ENCODE peak calls at places on chromosomes 1 and 21, in ten cellular contexts. P is neuronal stem cell, V is tibial artery, D is hepatocyte, S is HCT116, B is neural progenitor cell, W is breast epithelium, O is thyroid gland, J is lower lobe of right lung, F is PC-3. Z is an unnamed sample.

GRCh38 chr1:4485398-4485797 is 169.0 kb upstream of the AJAP1 start:
- DNase-seq in P (no peak), V (no peak), D (no peak), S (no peak), B (no peak), W (no peak), O (no peak), J (no peak), F (no peak), Z (no peak)

GRCh38 chr1:230858918-230859819 is 9.2 kb downstream of the C1orf198 start:
- DNase-seq in P (no peak), V (peak; percentile 72), D (no peak), S (no peak), B (peak; percentile 50), W (no peak), O (no peak), J (no peak), F (no peak), Z (no peak)

GRCh38 chr1:174222166-174222949 is 63.0 kb downstream of the RABGAP1L start:
- DNase-seq in P (no peak), V (no peak), D (no peak), S (no peak), B (no peak), W (no peak), O (no peak), J (no peak), F (peak; percentile 70), Z (no peak)

GRCh38 chr1:199101635-199102034 is 462.8 kb downstream of the PTPRC start:
- DNase-seq in P (no peak), V (no peak), D (no peak), S (no peak), B (no peak), W (no peak), O (no peak), J (no peak), F (no peak), Z (no peak)

GRCh38 chr21:16570196-16570595 is 840.4 kb downstream of the USP25 start:
- DNase-seq in P (no peak), V (no peak), D (no peak), S (no peak), B (no peak), W (no peak), O (no peak), J (no peak), F (no peak), Z (no peak)

GRCh38 chr1:10497109-10497508 is 22.4 kb downstream of the PEX14 start:
- DNase-seq in P (no peak), V (no peak), D (no peak), S (no peak), B (no peak), W (no peak), O (no peak), J (no peak), F (no peak), Z (no peak)

GRCh38 chr1:191615422-191615821 is 542.8 kb upstream of the RGS18 start:
- DNase-seq in P (no peak), V (no peak), D (no peak), S (no peak), B (no peak), W (no peak), O (no peak), J (no peak), F (peak; percentile 23), Z (no peak)

GRCh38 chr1:182761396-182762395 is 27.9 kb upstream of the NPL start:
- DNase-seq in P (no peak), V (no peak), D (no peak), S (no peak), B (no peak), W (no peak), O (no peak), J (no peak), F (no peak), Z (no peak)

GRCh38 chr1:185920602-185921001 is 186.4 kb downstream of the HMCN1 start:
- DNase-seq in P (no peak), V (no peak), D (no peak), S (no peak), B (no peak), W (no peak), O (no peak), J (no peak), F (no peak), Z (no peak)

GRCh38 chr1:98903261-98903660 is 101.4 kb downstream of the PLPPR5 start:
- DNase-seq in P (no peak), V (no peak), D (no peak), S (no peak), B (no peak), W (no peak), O (no peak), J (no peak), F (peak; percentile 95), Z (no peak)

GRCh38 chr1:113415256-113416189 is 25.2 kb downstream of the MAGI3 start:
- DNase-seq in P (no peak), V (no peak), D (no peak), S (no peak), B (no peak), W (no peak), O (no peak), J (no peak), F (no peak), Z (no peak)

GRCh38 chr21:42222821-42223390 is 4.0 kb downstream of the ABCG1 start:
- DNase-seq in P (no peak), V (no peak), D (no peak), S (no peak), B (no peak), W (no peak), O (no peak), J (no peak), F (no peak), Z (no peak)

GRCh38 chr1:93908394-93909145 is 660 bp downstream of the GCLM start:
- DNase-seq in P (peak; percentile 21), V (peak; percentile 68), D (peak; percentile 68), S (no peak), B (peak; percentile 61), W (no peak), O (peak; percentile 43), J (peak; percentile 77), F (peak; percentile 46), Z (peak; percentile 63)

DNA sequence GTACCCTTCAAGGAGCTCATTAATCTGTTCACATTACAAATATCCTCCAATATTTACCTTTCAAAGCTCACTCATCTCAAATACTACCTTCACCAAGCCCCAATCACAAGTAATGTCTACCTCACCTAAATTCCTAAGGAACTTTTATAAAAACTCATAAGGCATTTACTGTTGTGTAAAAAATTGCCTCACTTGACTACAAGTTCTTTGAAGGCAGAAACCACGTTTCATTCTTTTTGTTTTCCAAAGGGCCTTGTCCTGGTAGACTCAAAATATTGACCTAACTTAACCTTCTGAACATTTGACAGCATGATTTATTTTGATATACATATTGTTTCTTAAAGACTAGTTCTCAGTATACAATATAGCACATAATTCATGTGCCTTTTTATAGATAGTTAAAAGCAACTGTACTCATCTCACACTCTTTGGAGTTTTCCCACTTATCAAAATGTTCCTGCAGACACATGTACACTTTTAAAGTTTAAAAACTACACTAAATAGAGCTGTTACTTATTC is 2.5 kb downstream of the USP33 start:
- DNase-seq in P (no peak), V (no peak), D (no peak), S (no peak), B (no peak), W (no peak), O (no peak), J (no peak), F (peak; percentile 33), Z (no peak)
- H3K4me3 ChIP-seq in P (no peak overlapping the region), V (no peak overlapping the region), D (no peak overlapping the region), S (no peak overlapping the region), B (no peak overlapping the region), W (no peak overlapping the region), O (no peak overlapping the region), J (peak overlapping the region; percentile 99), F (peak overlapping the region; percentile 81), Z (no peak overlapping the region)

GRCh38 chr1:2968471-2968881 is 52.8 kb upstream of the ACTRT2 start:
- DNase-seq in P (no peak), V (peak; percentile 54), D (no peak), S (no peak), B (no peak), W (no peak), O (no peak), J (no peak), F (no peak), Z (no peak)
- H3K27me3 ChIP-seq in P (peaks cover 20% of the 10 kb centered on the region), V (no peaks in the 10 kb centered on the region), D (no peaks in the 10 kb centered on the region), S (no peaks in the 10 kb centered on the region), B (no peaks in the 10 kb centered on the region), W (peaks cover 74% of the 10 kb centered on the region), O (no peaks in the 10 kb centered on the region), J (peaks cover 25% of the 10 kb centered on the region), F (peaks cover 89% of the 10 kb centered on the region), Z (no peaks in the 10 kb centered on the region)

GRCh38 chr1:234728740-234729139 is 118.8 kb upstream of the IRF2BP2 start:
- DNase-seq in P (no peak), V (no peak), D (no peak), S (no peak), B (no peak), W (no peak), O (no peak), J (no peak), F (no peak), Z (no peak)

GRCh38 chr1:234730110-234730509 is 120.1 kb upstream of the IRF2BP2 start:
- DNase-seq in P (no peak), V (no peak), D (no peak), S (no peak), B (no peak), W (no peak), O (no peak), J (no peak), F (no peak), Z (no peak)

GRCh38 chr1:234730542-234731370 is 120.8 kb upstream of the IRF2BP2 start:
- DNase-seq in P (no peak), V (no peak), D (no peak), S (no peak), B (no peak), W (no peak), O (no peak), J (no peak), F (no peak), Z (no peak)

GRCh38 chr1:234731371-234732085 is 121.5 kb upstream of the IRF2BP2 start:
- DNase-seq in P (no peak), V (no peak), D (no peak), S (peak; percentile 21), B (no peak), W (no peak), O (no peak), J (no peak), F (peak; percentile 87), Z (no peak)

GRCh38 chr1:234729566-234729965 is 119.6 kb upstream of the IRF2BP2 start:
- DNase-seq in P (no peak), V (no peak), D (no peak), S (no peak), B (no peak), W (no peak), O (no peak), J (no peak), F (no peak), Z (no peak)
- H3K27ac ChIP-seq in P (no peak overlapping the region), V (no peak overlapping the region), D (no peak overlapping the region), S (no peak overlapping the region), B (no peak overlapping the region), W (no peak overlapping the region), O (no peak overlapping the region), J (no peak overlapping the region), F (no peak overlapping the region), Z (no peak overlapping the region)

DNA sequence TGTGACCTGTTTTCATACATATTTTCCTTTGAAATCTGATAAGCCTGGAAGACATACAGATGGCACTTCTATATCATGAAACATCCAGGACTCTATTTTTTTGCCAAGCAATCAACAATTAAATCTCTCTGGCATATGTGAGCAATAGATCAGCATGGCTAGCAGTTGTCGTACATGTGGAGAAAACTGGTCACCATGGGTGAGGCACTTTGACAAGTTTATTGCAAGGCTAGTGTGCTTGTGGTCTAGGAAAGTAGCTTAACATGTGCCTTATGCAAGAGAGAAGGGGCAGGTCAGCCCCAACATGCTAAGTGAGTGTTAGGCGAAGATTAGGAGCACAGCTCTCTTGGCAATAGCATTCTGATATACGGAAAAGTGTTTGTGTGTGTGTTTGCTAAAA is 14.3 kb downstream of the PRRX1 start:
- DNase-seq in P (no peak), V (no peak), D (no peak), S (no peak), B (no peak), W (no peak), O (no peak), J (no peak), F (no peak), Z (no peak)
- H3K4me3 ChIP-seq in P (no peak overlapping the region), V (no peak overlapping the region), D (no peak overlapping the region), S (no peak overlapping the region), B (no peak overlapping the region), W (no peak overlapping the region), O (no peak overlapping the region), J (no peak overlapping the region), F (no peak overlapping the region), Z (no peak overlapping the region)

Z was measured in colonic mucosa.